ENCODE peak calls at places on chromosome 19, in nine cellular contexts. P, D, E, Z, F, H, Y, A and L are unnamed samples.

GRCh38 chr19:37989855-37990254 is 82.8 kb downstream of the SIPA1L3 start:
- DNase-seq in D (no peak), F (no peak), H (no peak), A (no peak), E (no peak), Y (no peak), P (no peak), Z (no peak), L (peak; percentile 27)

GRCh38 chr19:29837448-29837961 is 25.7 kb downstream of the CCNE1 start:
- DNase-seq in H (no peak), A (no peak), Z (no peak), F (no peak), D (no peak), P (no peak), Y (no peak), E (no peak), L (no peak)

GRCh38 chr19:40253611-40254092 is 27.2 kb upstream of the CCNP start:
- DNase-seq in D (no peak), Z (no peak), H (no peak), F (no peak), E (peak; percentile 67), A (no peak), P (no peak), Y (no peak), L (no peak)

GRCh38 chr19:32688315-32688714 is 3.3 kb upstream of the NUDT19 start:
- DNase-seq in Z (no peak), D (no peak), P (peak; percentile 33), A (peak; percentile 52), E (no peak), F (no peak), H (peak; percentile 56), Y (no peak), L (no peak)

GRCh38 chr19:55015126-55015525 is 22.9 kb downstream of the GP6 start:
- DNase-seq in Z (no peak), A (no peak), P (no peak), F (no peak), D (no peak), H (no peak), Y (no peak), E (no peak), L (no peak)

GRCh38 chr19:46412034-46412982 is 1.1 kb downstream of the CCDC8 start:
- DNase-seq in Z (no peak), Y (no peak), P (no peak), E (no peak), A (no peak), D (no peak), H (no peak), F (no peak), L (no peak)

GRCh38 chr19:17777840-17778620 is 16.9 kb upstream of the B3GNT3 start:
- DNase-seq in P (peak; percentile 80), E (no peak), F (peak; percentile 90), H (peak; percentile 93), A (peak; percentile 79), Z (no peak), Y (no peak), D (peak; percentile 44), L (peak; percentile 92)

GRCh38 chr19:11611730-11612129 is 14.4 kb downstream of the ZNF627 start:
- DNase-seq in P (no peak), A (no peak), F (no peak), Z (no peak), H (no peak), E (no peak), Y (no peak), D (no peak), L (no peak)

GRCh38 chr19:1047696-1048147 is 7.8 kb downstream of the ABCA7 start:
- DNase-seq in P (peak; percentile 92), E (no peak), H (peak; percentile 40), D (no peak), F (no peak), Y (no peak), Z (no peak), A (no peak), L (no peak)

GRCh38 chr19:55315956-55316525 is 9.1 kb downstream of the TMEM150B start:
- DNase-seq in F (no peak), D (no peak), P (no peak), E (no peak), Y (no peak), H (no peak), A (no peak), Z (no peak), L (no peak)

DNA sequence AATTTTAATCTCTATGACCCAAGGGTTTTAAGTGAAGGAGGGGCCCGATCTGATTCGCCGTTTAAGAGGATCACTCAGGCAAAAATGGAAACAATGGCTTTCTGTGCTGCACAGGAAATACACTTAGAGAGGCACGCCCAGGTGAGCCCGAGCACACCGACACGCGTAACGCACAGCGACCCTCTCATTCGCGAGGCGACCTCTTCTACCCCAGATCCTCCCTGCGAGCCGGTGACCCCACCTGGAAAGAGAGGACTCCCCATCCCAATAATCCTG is 216 bp downstream of the SH2D3A start:
- DNase-seq in Y (no peak), A (no peak), Z (no peak), F (no peak), P (no peak), D (no peak), E (no peak), H (peak; percentile 55), L (no peak)
- H3K4me3 ChIP-seq in Y (peak overlapping the region; percentile 76), A (peak overlapping the region; percentile 53), Z (peak overlapping the region; percentile 26), F (peak overlapping the region; percentile 71), P (peak overlapping the region; percentile 61), D (peak overlapping the region; percentile 4), E (peak overlapping the region; percentile 43), H (peak overlapping the region; percentile 64), L (peak overlapping the region; percentile 45)

GRCh38 chr19:50311723-50312635 is 17.2 kb downstream of the KCNC3 start:
- DNase-seq in A (no peak), Y (no peak), P (no peak), F (no peak), Z (no peak), E (no peak), H (peak; percentile 82), D (no peak), L (no peak)
- TF ChIP-seq POLR2AphosphoS5 in A (no peak), Y (no peak), P (no peak), F (no peak), Z (no peak), E (peak; percentile 33), H (no peak), D (no peak), L (no peak)

GRCh38 chr19:3001235-3001800 is 24.0 kb downstream of the TLE6 start:
- DNase-seq in A (no peak), P (no peak), Y (no peak), Z (no peak), E (no peak), F (no peak), D (no peak), H (no peak), L (no peak)
- TF ChIP-seq POLR2A in A (no peak), P (no peak), Y (no peak), Z (no peak), E (no peak), F (no peak), D (no peak), H (no peak), L (no peak)

GRCh38 chr19:49565261-49565660 is 15.1 kb downstream of the NOSIP start:
- DNase-seq in P (peak; percentile 82), Z (peak; percentile 82), H (no peak), D (no peak), F (no peak), A (peak; percentile 68), Y (no peak), E (peak; percentile 59), L (no peak)
- H3K4me3 ChIP-seq in P (no peak overlapping the region), Z (no peak overlapping the region), H (no peak overlapping the region), D (no peak overlapping the region), F (no peak overlapping the region), A (no peak overlapping the region), Y (no peak overlapping the region), E (no peak overlapping the region), L (no peak overlapping the region)

DNA sequence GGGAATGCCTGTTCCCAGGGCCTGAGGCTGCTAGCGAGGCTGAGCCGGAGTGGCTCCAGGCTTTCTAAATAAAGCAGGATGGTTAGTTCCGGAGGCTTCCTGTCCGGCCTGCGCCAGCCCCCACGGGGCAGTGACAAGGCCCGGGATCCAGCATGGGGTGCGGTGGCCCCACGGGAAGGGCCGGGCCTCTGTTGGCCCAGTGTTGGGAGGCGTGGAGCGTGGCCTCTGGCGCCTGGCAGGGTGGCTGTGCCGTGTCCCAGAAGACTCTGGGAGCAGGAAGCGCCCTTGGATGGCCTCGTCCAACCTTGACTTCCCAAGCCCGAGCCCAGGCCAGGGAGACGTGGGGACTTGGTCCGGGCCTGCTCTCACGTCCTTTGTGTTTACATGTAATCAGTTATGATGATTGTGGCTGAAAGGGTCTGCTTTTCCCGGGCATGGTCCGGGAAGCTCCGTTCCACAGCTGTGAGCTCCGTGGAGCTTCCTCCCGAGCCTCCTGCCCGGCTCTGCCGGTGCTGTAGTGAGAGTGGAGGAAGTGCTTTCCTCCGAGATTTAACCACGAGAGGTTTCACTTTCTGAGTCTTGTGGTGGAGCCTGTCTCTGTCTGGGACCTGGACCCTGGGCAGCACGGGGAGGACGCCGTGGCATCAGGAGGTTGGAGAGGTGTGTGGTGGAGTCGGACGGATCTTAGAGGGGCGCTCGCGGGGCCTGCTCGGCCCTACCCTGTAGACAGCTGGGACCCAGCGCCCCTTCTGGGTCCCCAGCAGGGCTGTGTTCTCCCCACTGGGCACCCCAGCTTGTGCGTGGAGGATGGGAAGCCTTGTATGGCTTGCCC is 4.6 kb downstream of the GNA11 start:
- DNase-seq in Z (peak; percentile 83), A (peak; percentile 70), E (no peak), Y (no peak), P (peak; percentile 59), F (no peak), H (no peak), D (peak; percentile 45), L (peak; percentile 86)
- TF ChIP-seq POLR2AphosphoS5 in Z (no peak), A (no peak), E (no peak), Y (peak; percentile 35), P (peak; percentile 14), F (no peak), H (no peak), D (no peak), L (peak; percentile 83)

DNA sequence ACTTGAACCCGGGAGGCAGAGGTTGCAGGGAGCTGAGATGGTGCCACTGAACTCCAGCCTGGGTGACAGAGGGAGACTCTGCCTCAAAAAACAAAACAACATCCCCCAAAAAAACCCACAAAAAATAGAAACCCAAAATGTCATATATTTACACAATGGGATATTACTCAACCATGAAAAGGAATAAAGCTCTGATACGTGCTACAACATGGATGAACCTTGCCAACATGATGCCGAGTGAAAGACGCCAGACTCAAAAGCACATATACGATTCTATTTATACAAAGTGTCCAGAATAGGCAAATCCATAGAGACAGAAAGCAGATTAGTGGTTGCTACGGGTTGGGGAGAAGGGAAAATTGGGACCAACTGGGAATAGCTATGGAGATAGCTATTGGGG is 2.1 kb upstream of the TPRX1 start:
- DNase-seq in E (no peak), Y (no peak), F (no peak), P (no peak), A (no peak), Z (no peak), H (no peak), D (no peak), L (no peak)
- TF ChIP-seq POLR2A in E (no peak), Y (no peak), F (no peak), P (no peak), A (no peak), Z (no peak), H (no peak), D (no peak), L (no peak)